ENCODE peak calls at places on chromosome 17, in five cellular contexts. T, H, S, G and K are unnamed samples.

GRCh38 chr17:57937492-57937891 is 17.7 kb downstream of the CUEDC1 start:
- DNase-seq in T (no peak), H (no peak), S (no peak), G (no peak), K (no peak)

GRCh38 chr17:19753049-19753444 is 4.9 kb upstream of the ALDH3A1 start:
- DNase-seq in T (peak), H (no peak), S (peak), G (no peak), K (peak)

GRCh38 chr17:73297934-73298861 is 13.6 kb downstream of the CDC42EP4 start:
- DNase-seq in T (peak), H (no peak), S (no peak), G (no peak), K (no peak)

GRCh38 chr17:42422412-42422957 is 571 bp downstream of the CAVIN1 start:
- DNase-seq in T (no peak), H (no peak), S (no peak), G (no peak), K (no peak)

GRCh38 chr17:51164911-51165679 is 1.1 kb upstream of the NME2 start:
- DNase-seq in T (no peak), H (no peak), S (no peak), G (no peak), K (no peak)

GRCh38 chr17:16301963-16302855 is 51.1 kb downstream of the CENPV start:
- DNase-seq in T (no peak), H (no peak), S (no peak), G (no peak), K (no peak)

GRCh38 chr17:2194778-2195417 is 108.7 kb downstream of the SMG6 start:
- DNase-seq in T (no peak), H (no peak), S (no peak), G (no peak), K (no peak)

GRCh38 chr17:29588561-29589411 is 662 bp downstream of the GIT1 start:
- DNase-seq in T (peak), H (no peak), S (no peak), G (no peak), K (no peak)